ENCODE peak calls at places on chromosomes 3 and 15, in ten cellular contexts. W is adipocyte, C is GM23338, N is colonic mucosa, A is HepG2, Q is BJ, B is heart left ventricle, X is NT2/D1, K is Karpas-422, T is adrenal gland. R is an unnamed sample. For H3K36me3 and H3K27me3, the result is how much of the 10 kb centered on the place peaks cover.

GRCh38 chr15:79440355-79440908 is 8.3 kb downstream of the MINAR1 start:
- DNase-seq in W (no peak), C (peak), N (no peak), A (no peak), Q (no peak), B (no peak), X (no peak), K (no peak), T (no peak), R (peak)

GRCh38 chr3:27312044-27312668 is 57.0 kb downstream of the NEK10 start:
- DNase-seq in W (peak), C (peak), N (no peak), A (peak), Q (peak), B (no peak), X (peak), K (peak), T (no peak), R (peak)

GRCh38 chr15:68031406-68031805 is 22.7 kb upstream of the PIAS1 start:
- DNase-seq in W (peak), C (no peak), N (no peak), A (no peak), Q (no peak), B (no peak), X (no peak), K (no peak), T (peak), R (no peak)

GRCh38 chr3:186425788-186426730 is 64.0 kb upstream of the DGKG start:
- DNase-seq in W (peak), C (peak), N (no peak), A (no peak), Q (peak), B (no peak), X (peak), K (peak), T (no peak), R (peak)

GRCh38 chr15:64845183-64845611 is 3.5 kb downstream of the PLEKHO2 start:
- DNase-seq in W (no peak), C (no peak), N (no peak), A (no peak), Q (no peak), B (peak), X (no peak), K (no peak), T (no peak), R (peak)

GRCh38 chr15:29990035-29990434 is 92.7 kb upstream of the GOLGA8J start:
- DNase-seq in W (no peak), C (no peak), N (no peak), A (no peak), Q (no peak), B (no peak), X (no peak), K (no peak), T (no peak), R (no peak)

GRCh38 chr3:119240101-119240581 is 537 bp downstream of the B4GALT4 start:
- DNase-seq in W (peak), C (peak), N (peak), A (peak), Q (no peak), B (peak), X (no peak), K (no peak), T (peak), R (peak)

GRCh38 chr3:136952292-136952691 is 5.5 kb upstream of the IL20RB start:
- DNase-seq in W (peak), C (no peak), N (no peak), A (no peak), Q (no peak), B (no peak), X (no peak), K (no peak), T (no peak), R (no peak)

GRCh38 chr15:68313501-68314390 is 36.2 kb downstream of the FEM1B start:
- DNase-seq in W (no peak), C (no peak), N (no peak), A (no peak), Q (no peak), B (peak), X (no peak), K (no peak), T (peak), R (peak)

GRCh38 chr3:32872487-32873382 is 54.9 kb downstream of the TRIM71 start:
- DNase-seq in W (peak), C (no peak), N (no peak), A (no peak), Q (peak), B (no peak), X (no peak), K (no peak), T (no peak), R (no peak)

GRCh38 chr3:44398853-44399252 is 60.3 kb downstream of the TCAIM start:
- DNase-seq in W (no peak), C (no peak), N (no peak), A (no peak), Q (no peak), B (no peak), X (no peak), K (no peak), T (no peak), R (no peak)

GRCh38 chr15:58038426-58039106 is 26.9 kb downstream of the ALDH1A2 start:
- DNase-seq in W (peak), C (no peak), N (peak), A (no peak), Q (no peak), B (no peak), X (no peak), K (no peak), T (no peak), R (no peak)

GRCh38 chr3:10570196-10570946 is 65.0 kb upstream of the ATP2B2 start:
- DNase-seq in W (no peak), C (no peak), N (no peak), A (no peak), Q (no peak), B (peak), X (no peak), K (no peak), T (peak), R (no peak)

DNA sequence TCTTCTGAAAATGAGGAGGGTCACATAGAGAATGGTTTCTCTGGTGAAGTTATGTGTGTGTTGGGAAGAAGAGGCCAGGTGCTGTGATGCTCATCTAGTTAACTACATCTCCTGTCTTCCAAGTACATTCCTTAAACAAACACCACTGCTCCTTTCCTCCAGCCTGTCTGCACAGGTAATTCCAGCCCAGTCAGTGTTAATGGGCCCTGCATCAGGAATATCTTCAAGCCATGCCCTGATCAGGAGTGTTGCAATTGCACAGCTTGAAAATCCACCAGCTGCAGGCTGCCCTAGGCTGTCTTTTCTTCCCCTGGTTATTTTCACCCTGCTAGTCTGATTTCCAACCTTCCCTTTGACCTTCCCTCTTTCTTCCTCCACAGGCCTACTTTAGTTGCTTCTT is 41.9 kb upstream of the LMOD3 start:
- DNase-seq in W (no peak), C (no peak), N (no peak), A (no peak), Q (no peak), B (no peak), X (no peak), K (no peak), T (no peak), R (no peak)
- H3K4me3 ChIP-seq in W (no peak), C (no peak), N (no peak), A (no peak), Q (no peak), B (no peak), X (no peak), K (no peak), T (no peak), R (no peak)

DNA sequence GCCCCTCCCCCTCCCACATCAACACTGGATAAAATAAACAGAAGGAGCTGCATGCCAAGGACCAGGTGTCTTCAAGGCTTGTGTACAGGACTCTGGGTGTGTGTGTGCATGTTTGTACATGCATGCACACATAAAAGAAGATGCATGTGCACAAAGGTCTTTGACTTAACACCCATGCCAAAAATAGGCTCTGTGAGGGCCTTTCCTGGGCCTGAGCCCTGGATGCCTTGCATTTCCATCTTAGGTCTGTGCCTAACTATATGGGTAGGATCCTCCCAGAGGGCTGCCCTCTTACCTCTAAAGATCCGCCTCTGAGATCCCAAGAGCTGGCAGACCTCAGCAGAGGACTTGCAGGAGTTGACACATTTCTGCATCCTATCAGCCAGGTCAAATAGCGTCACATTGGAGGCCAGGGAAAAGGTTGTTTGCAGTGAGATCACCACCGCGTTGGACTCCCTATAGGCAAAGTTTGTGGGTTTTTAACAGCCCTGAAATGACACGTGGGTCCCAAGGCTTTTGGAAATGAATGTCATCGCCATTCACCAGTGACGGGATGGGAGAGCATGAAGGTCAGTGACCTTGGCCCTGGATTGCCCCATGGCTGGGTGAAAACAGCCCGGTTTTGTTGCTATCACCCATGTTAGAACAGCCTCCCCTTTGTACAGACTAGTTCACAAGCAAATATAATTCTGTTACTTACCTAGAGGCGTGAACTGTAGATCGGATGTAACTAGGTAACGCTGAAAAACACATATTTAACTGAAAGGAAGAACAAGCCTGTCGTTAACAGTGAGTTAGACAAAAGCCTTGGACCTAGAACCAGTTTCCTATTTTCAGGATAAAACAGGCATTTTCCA is 54.0 kb downstream of the HEG1 start:
- DNase-seq in W (no peak), C (no peak), N (no peak), A (peak), Q (no peak), B (no peak), X (no peak), K (no peak), T (no peak), R (no peak)
- H3K36me3 ChIP-seq in W (half or more), C (under half), N (under half), A (under half), Q (half or more), B (half or more), X (half or more), K (half or more), T (under half), R (under half)

DNA sequence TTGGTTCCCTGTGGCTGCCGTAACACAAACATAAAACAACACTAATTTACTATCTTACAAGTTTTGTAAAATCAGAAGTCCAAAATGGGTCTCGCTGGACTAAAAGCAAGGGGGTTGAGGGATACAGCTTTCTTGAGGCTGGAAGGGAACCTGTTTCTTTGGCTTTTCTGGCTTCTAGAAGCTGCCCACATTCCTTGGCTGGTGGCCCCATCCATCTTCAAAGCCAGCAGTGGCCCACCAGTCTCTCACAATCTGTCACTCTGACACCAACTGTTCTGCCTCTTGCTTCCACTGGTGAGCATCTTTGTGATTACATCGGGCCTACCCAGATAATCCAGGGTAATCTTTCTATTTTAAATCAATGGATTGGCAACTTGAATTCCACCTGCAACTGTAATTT is 1.1 kb upstream of the ANPEP start:
- DNase-seq in W (no peak), C (no peak), N (no peak), A (no peak), Q (no peak), B (no peak), X (no peak), K (no peak), T (no peak), R (no peak)
- H3K27me3 ChIP-seq in W (under half), C (under half), N (under half), A (under half), Q (under half), B (under half), X (under half), K (under half), T (under half), R (under half)

GRCh38 chr15:63425426-63425825 is 43.8 kb upstream of the CA12 start:
- DNase-seq in W (no peak), C (no peak), N (no peak), A (no peak), Q (no peak), B (no peak), X (no peak), K (no peak), T (no peak), R (no peak)

GRCh38 chr15:63426552-63426951 is 44.9 kb upstream of the CA12 start:
- DNase-seq in W (no peak), C (no peak), N (no peak), A (no peak), Q (no peak), B (no peak), X (no peak), K (no peak), T (no peak), R (no peak)

GRCh38 chr15:63420333-63420741 is 38.7 kb upstream of the CA12 start:
- DNase-seq in W (peak), C (no peak), N (no peak), A (no peak), Q (no peak), B (no peak), X (no peak), K (peak), T (no peak), R (no peak)

GRCh38 chr15:63421433-63421832 is 39.8 kb upstream of the CA12 start:
- DNase-seq in W (no peak), C (no peak), N (no peak), A (no peak), Q (no peak), B (no peak), X (no peak), K (no peak), T (no peak), R (no peak)

GRCh38 chr15:63422891-63423290 is 41.2 kb upstream of the CA12 start:
- DNase-seq in W (no peak), C (no peak), N (no peak), A (no peak), Q (no peak), B (no peak), X (no peak), K (peak), T (no peak), R (no peak)
- H3K4me3 ChIP-seq in W (no peak), C (no peak), N (no peak), A (no peak), Q (no peak), B (no peak), X (no peak), K (no peak), T (no peak), R (no peak)